ENCODE peak calls at places on chromosomes 13 and 19, in four cellular contexts. Q, L, A and P are unnamed samples.

GRCh38 chr19:16447015-16447384 is 24.8 kb downstream of the EPS15L1 start:
- DNase-seq in Q (peak), L (peak), A (peak), P (peak)

GRCh38 chr19:44867578-44867977 is 21.5 kb downstream of the NECTIN2 start:
- DNase-seq in Q (no peak), L (no peak), A (no peak), P (no peak)

GRCh38 chr19:18433735-18434398 is 4.1 kb downstream of the ISYNA1 start:
- DNase-seq in Q (no peak), L (no peak), A (no peak), P (no peak)

GRCh38 chr13:111359237-111359915 is 38.9 kb downstream of the TEX29 start:
- DNase-seq in Q (no peak), L (no peak), A (no peak), P (no peak)

GRCh38 chr19:55173717-55174409 is 6.2 kb downstream of the SYT5 start:
- DNase-seq in Q (no peak), L (no peak), A (peak), P (no peak)

GRCh38 chr19:33938821-33939220 is 142.2 kb downstream of the KCTD15 start:
- DNase-seq in Q (no peak), L (no peak), A (no peak), P (no peak)

GRCh38 chr13:49652691-49653305 is 24.5 kb downstream of the ARL11 start:
- DNase-seq in Q (peak), L (no peak), A (peak), P (peak)

GRCh38 chr13:100811431-100811830 is 136.8 kb upstream of the TMTC4 start:
- DNase-seq in Q (no peak), L (no peak), A (no peak), P (no peak)

GRCh38 chr19:56294557-56294956 is 20.1 kb downstream of the ZSCAN5A start:
- DNase-seq in Q (no peak), L (no peak), A (no peak), P (no peak)

GRCh38 chr19:19911150-19911549 is 10.4 kb downstream of the ZNF93 start:
- DNase-seq in Q (no peak), L (no peak), A (no peak), P (no peak)

GRCh38 chr13:95237310-95237870 is 63.9 kb downstream of the ABCC4 start:
- DNase-seq in Q (no peak), L (no peak), A (no peak), P (no peak)

GRCh38 chr19:48391100-48392005 is at the start of gene KDELR1:
- DNase-seq in Q (peak), L (peak), A (peak), P (peak)

GRCh38 chr13:50668044-50668443 is 175.4 kb downstream of the DLEU7 start:
- DNase-seq in Q (no peak), L (no peak), A (peak), P (no peak)

GRCh38 chr13:79541426-79542049 is 60.6 kb downstream of the NDFIP2 start:
- DNase-seq in Q (no peak), L (no peak), A (no peak), P (no peak)

GRCh38 chr13:113616281-113616906 is 31.8 kb downstream of the TFDP1 start:
- DNase-seq in Q (no peak), L (no peak), A (no peak), P (no peak)

GRCh38 chr13:111360452-111360851 is 40.0 kb downstream of the TEX29 start:
- DNase-seq in Q (no peak), L (no peak), A (no peak), P (no peak)

GRCh38 chr19:47485210-47485609 is 1.2 kb upstream of the KPTN start:
- DNase-seq in Q (no peak), L (no peak), A (no peak), P (no peak)

GRCh38 chr13:102003848-102004570 is 397.8 kb downstream of the FGF14 start:
- DNase-seq in Q (no peak), L (no peak), A (no peak), P (no peak)

GRCh38 chr13:46051958-46052313 is 610 bp downstream of the ZC3H13 start:
- DNase-seq in Q (no peak), L (no peak), A (no peak), P (no peak)

GRCh38 chr19:9865732-9866627 is 30.9 kb downstream of the PIN1 start:
- DNase-seq in Q (no peak), L (no peak), A (peak), P (peak)

GRCh38 chr13:113948034-113948742 is 25.7 kb downstream of the C13orf46 start:
- DNase-seq in Q (no peak), L (no peak), A (no peak), P (no peak)

GRCh38 chr19:30106417-30107095 is 164.5 kb downstream of the URI1 start:
- DNase-seq in Q (no peak), L (no peak), A (no peak), P (no peak)

GRCh38 chr13:51584731-51585191 is 499 bp downstream of the WDFY2 start:
- DNase-seq in Q (peak), L (peak), A (peak), P (peak)

GRCh38 chr19:56884481-56884880 is 44.0 kb upstream of the PEG3 start:
- DNase-seq in Q (no peak), L (no peak), A (no peak), P (no peak)

GRCh38 chr13:114106526-114106925 is 25.9 kb downstream of the RASA3 start:
- DNase-seq in Q (no peak), L (peak), A (no peak), P (no peak)

GRCh38 chr13:95573226-95573625 is 20.7 kb downstream of the CLDN10 start:
- DNase-seq in Q (no peak), L (no peak), A (no peak), P (no peak)

GRCh38 chr13:19957320-19958118 is 1.0 kb upstream of the ZMYM2 start:
- DNase-seq in Q (peak), L (peak), A (peak), P (peak)

GRCh38 chr13:34162545-34162936 is 344.6 kb downstream of the RFC3 start:
- DNase-seq in Q (no peak), L (no peak), A (no peak), P (no peak)

DNA sequence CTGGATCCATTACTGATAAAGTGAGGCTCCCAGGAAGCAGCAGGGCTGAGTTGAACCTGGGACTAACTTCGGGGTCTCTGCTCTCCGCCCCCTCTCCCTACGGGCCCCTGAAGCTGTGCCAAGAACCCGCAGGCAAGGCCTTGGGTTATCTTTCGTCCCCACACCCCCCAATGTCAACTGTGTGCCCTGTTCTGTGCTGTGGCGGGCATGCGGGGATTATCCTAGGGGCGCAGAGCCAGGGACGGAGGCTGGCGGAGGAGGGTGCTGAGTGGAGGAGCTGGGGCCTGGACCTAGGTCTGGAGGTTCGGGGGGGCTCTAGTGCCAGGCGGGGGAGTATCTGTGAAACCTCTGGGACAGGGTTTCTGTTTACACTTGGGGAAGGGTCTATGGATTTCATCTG is 26.4 kb downstream of the RFX1 start:
- DNase-seq in Q (no peak), L (no peak), A (no peak), P (no peak)
- H3K4me3 ChIP-seq in Q (no peak), L (no peak), A (no peak), P (no peak)

GRCh38 chr13:38752726-38753125 is 65.8 kb downstream of the FREM2 start:
- DNase-seq in Q (no peak), L (no peak), A (no peak), P (no peak)
- TF ChIP-seq POLR2A in Q (no peak), L (no peak), A (no peak), P (no peak)

GRCh38 chr19:40501599-40501998 is 34.8 kb downstream of the SPTBN4 start:
- DNase-seq in Q (no peak), L (no peak), A (no peak), P (no peak)

GRCh38 chr19:40503300-40503699 is 36.5 kb downstream of the SPTBN4 start:
- DNase-seq in Q (no peak), L (no peak), A (peak), P (no peak)

GRCh38 chr19:40502081-40502480 is 35.3 kb downstream of the SPTBN4 start:
- DNase-seq in Q (no peak), L (no peak), A (no peak), P (no peak)

GRCh38 chr19:40499320-40499719 is 32.5 kb downstream of the SPTBN4 start:
- DNase-seq in Q (no peak), L (no peak), A (no peak), P (no peak)

DNA sequence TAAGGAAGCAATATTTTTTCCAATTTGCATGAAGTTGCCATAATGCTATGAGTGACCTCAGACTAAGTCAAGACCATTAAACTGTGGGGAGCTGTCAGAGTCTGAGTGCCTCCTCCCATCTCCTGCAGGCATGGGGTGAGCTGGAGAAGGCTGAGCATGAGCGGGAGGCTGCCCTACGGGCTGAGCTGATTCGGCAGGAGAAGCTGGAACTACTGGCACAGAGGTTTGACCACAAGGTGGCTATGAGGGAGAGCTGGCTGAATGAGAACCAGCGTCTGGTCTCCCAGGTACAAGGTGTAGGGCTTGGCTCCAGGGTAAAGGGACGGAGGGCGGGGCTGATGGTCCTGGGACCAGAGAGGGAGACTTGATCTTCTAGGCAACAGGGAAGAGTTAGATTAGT is 35.8 kb downstream of the SPTBN4 start:
- DNase-seq in Q (no peak), L (no peak), A (no peak), P (peak)
- TF ChIP-seq CTCF in Q (no peak), L (no peak), A (no peak), P (no peak)

DNA sequence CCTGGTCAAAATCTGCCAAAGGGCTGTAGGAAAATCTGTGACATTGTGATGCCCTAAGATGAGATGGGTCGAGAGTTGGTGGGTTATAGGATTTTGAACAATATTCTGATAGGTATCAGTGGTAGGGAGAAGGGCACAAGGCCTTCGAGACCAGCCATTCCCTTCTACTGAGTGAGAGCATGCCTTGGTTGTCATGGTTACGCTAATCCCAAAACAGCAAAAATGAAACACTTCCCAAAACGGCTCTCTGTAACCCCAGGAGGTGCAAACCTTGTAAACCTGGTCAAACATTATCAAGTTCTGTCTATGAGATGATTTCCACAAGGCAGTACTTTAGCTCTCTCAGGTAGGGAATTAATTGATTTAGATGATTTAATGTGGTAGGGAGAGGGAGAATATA is 158.7 kb upstream of the RNF113B start:
- DNase-seq in Q (no peak), L (no peak), A (no peak), P (no peak)
- H3K4me3 ChIP-seq in Q (no peak), L (no peak), A (no peak), P (no peak)

GRCh38 chr19:2819540-2820111 is at the start of gene ZNF554:
- DNase-seq in Q (peak), L (peak), A (peak), P (peak)
- TF ChIP-seq POLR2A in Q (no peak), L (peak), A (no peak), P (peak)